ENCODE peak calls at places on chromosome 22, in nine cellular contexts. One of them, this sample, is unnamed.

GRCh38 chr22:27575348-27575747 is 226.2 kb downstream of the MN1 start:
- DNase-seq in endodermal cell: no peak
- DNase-seq in NCI-H2029: no peak
- DNase-seq in AG08395: no peak
- DNase-seq in BE2C: no peak
- DNase-seq in DMS 273 treated with DMSO at 0.1 percent for 48 hours: no peak
- DNase-seq in fibroblast of the aortic adventitia: no peak
- DNase-seq in NCI-H345: no peak
- DNase-seq in GM13977: no peak
- DNase-seq in this sample: no peak

GRCh38 chr22:36873614-36874308 is 13.0 kb downstream of the NCF4 start:
- DNase-seq in endodermal cell: peak
- DNase-seq in NCI-H2029: no peak
- DNase-seq in AG08395: peak
- DNase-seq in BE2C: peak
- DNase-seq in DMS 273 treated with DMSO at 0.1 percent for 48 hours: no peak
- DNase-seq in fibroblast of the aortic adventitia: peak
- DNase-seq in NCI-H345: no peak
- DNase-seq in GM13977: peak
- DNase-seq in this sample: no peak

GRCh38 chr22:31044262-31044861 is 36.8 kb upstream of the SMTN start:
- DNase-seq in endodermal cell: peak
- DNase-seq in NCI-H2029: no peak
- DNase-seq in AG08395: peak
- DNase-seq in BE2C: no peak
- DNase-seq in DMS 273 treated with DMSO at 0.1 percent for 48 hours: no peak
- DNase-seq in fibroblast of the aortic adventitia: peak
- DNase-seq in NCI-H345: no peak
- DNase-seq in GM13977: no peak
- DNase-seq in this sample: no peak

GRCh38 chr22:38203090-38203810 is 1.5 kb downstream of the MAFF start:
- DNase-seq in endodermal cell: peak
- DNase-seq in NCI-H2029: peak
- DNase-seq in AG08395: no peak
- DNase-seq in BE2C: no peak
- DNase-seq in DMS 273 treated with DMSO at 0.1 percent for 48 hours: no peak
- DNase-seq in fibroblast of the aortic adventitia: peak
- DNase-seq in NCI-H345: peak
- DNase-seq in GM13977: no peak
- DNase-seq in this sample: no peak

GRCh38 chr22:23034621-23035556 is 35.4 kb upstream of the GNAZ start:
- DNase-seq in endodermal cell: no peak
- DNase-seq in NCI-H2029: no peak
- DNase-seq in AG08395: no peak
- DNase-seq in BE2C: no peak
- DNase-seq in DMS 273 treated with DMSO at 0.1 percent for 48 hours: no peak
- DNase-seq in fibroblast of the aortic adventitia: no peak
- DNase-seq in NCI-H345: no peak
- DNase-seq in GM13977: no peak
- DNase-seq in this sample: no peak

GRCh38 chr22:18023509-18024275 is 669 bp downstream of the MICAL3 start:
- DNase-seq in endodermal cell: peak
- DNase-seq in NCI-H2029: peak
- DNase-seq in AG08395: peak
- DNase-seq in BE2C: peak
- DNase-seq in DMS 273 treated with DMSO at 0.1 percent for 48 hours: peak
- DNase-seq in fibroblast of the aortic adventitia: peak
- DNase-seq in NCI-H345: peak
- DNase-seq in GM13977: peak
- DNase-seq in this sample: no peak

GRCh38 chr22:49639956-49640355 is 187.7 kb downstream of the BRD1 start:
- DNase-seq in endodermal cell: no peak
- DNase-seq in NCI-H2029: no peak
- DNase-seq in AG08395: no peak
- DNase-seq in BE2C: no peak
- DNase-seq in DMS 273 treated with DMSO at 0.1 percent for 48 hours: no peak
- DNase-seq in fibroblast of the aortic adventitia: no peak
- DNase-seq in NCI-H345: no peak
- DNase-seq in GM13977: no peak
- DNase-seq in this sample: no peak

GRCh38 chr22:17786435-17787158 is 12.3 kb upstream of the BID start:
- DNase-seq in endodermal cell: peak
- DNase-seq in NCI-H2029: peak
- DNase-seq in AG08395: no peak
- DNase-seq in BE2C: peak
- DNase-seq in DMS 273 treated with DMSO at 0.1 percent for 48 hours: no peak
- DNase-seq in fibroblast of the aortic adventitia: peak
- DNase-seq in NCI-H345: peak
- DNase-seq in GM13977: no peak
- DNase-seq in this sample: no peak

GRCh38 chr22:19079691-19080090 is 42.5 kb downstream of the DGCR2 start:
- DNase-seq in endodermal cell: no peak
- DNase-seq in NCI-H2029: no peak
- DNase-seq in AG08395: no peak
- DNase-seq in BE2C: no peak
- DNase-seq in DMS 273 treated with DMSO at 0.1 percent for 48 hours: no peak
- DNase-seq in fibroblast of the aortic adventitia: no peak
- DNase-seq in NCI-H345: no peak
- DNase-seq in GM13977: no peak
- DNase-seq in this sample: no peak

GRCh38 chr22:40213478-40213877 is 35.8 kb downstream of the TNRC6B start:
- DNase-seq in endodermal cell: no peak
- DNase-seq in NCI-H2029: no peak
- DNase-seq in AG08395: no peak
- DNase-seq in BE2C: peak
- DNase-seq in DMS 273 treated with DMSO at 0.1 percent for 48 hours: no peak
- DNase-seq in fibroblast of the aortic adventitia: no peak
- DNase-seq in NCI-H345: peak
- DNase-seq in GM13977: no peak
- DNase-seq in this sample: no peak

GRCh38 chr22:17724678-17725464 is 49.4 kb downstream of the BID start:
- DNase-seq in endodermal cell: peak
- DNase-seq in NCI-H2029: no peak
- DNase-seq in AG08395: no peak
- DNase-seq in BE2C: peak
- DNase-seq in DMS 273 treated with DMSO at 0.1 percent for 48 hours: no peak
- DNase-seq in fibroblast of the aortic adventitia: no peak
- DNase-seq in NCI-H345: no peak
- DNase-seq in GM13977: no peak
- DNase-seq in this sample: no peak

GRCh38 chr22:19873960-19874306 is 19.3 kb upstream of the GNB1L start:
- DNase-seq in endodermal cell: peak
- DNase-seq in NCI-H2029: no peak
- DNase-seq in AG08395: no peak
- DNase-seq in BE2C: no peak
- DNase-seq in DMS 273 treated with DMSO at 0.1 percent for 48 hours: no peak
- DNase-seq in fibroblast of the aortic adventitia: no peak
- DNase-seq in NCI-H345: no peak
- DNase-seq in GM13977: no peak
- DNase-seq in this sample: no peak

GRCh38 chr22:35299217-35299716 is 427 bp upstream of the TOM1 start:
- DNase-seq in endodermal cell: no peak
- DNase-seq in NCI-H2029: no peak
- DNase-seq in AG08395: peak
- DNase-seq in BE2C: peak
- DNase-seq in DMS 273 treated with DMSO at 0.1 percent for 48 hours: no peak
- DNase-seq in fibroblast of the aortic adventitia: peak
- DNase-seq in NCI-H345: peak
- DNase-seq in GM13977: no peak
- DNase-seq in this sample: no peak

GRCh38 chr22:43207849-43208702 is 21.1 kb upstream of the TTLL12 start:
- DNase-seq in endodermal cell: no peak
- DNase-seq in NCI-H2029: no peak
- DNase-seq in AG08395: no peak
- DNase-seq in BE2C: no peak
- DNase-seq in DMS 273 treated with DMSO at 0.1 percent for 48 hours: no peak
- DNase-seq in fibroblast of the aortic adventitia: no peak
- DNase-seq in NCI-H345: no peak
- DNase-seq in GM13977: no peak
- DNase-seq in this sample: no peak

GRCh38 chr22:21837184-21837979 is 30.1 kb downstream of the MAPK1 start:
- DNase-seq in endodermal cell: no peak
- DNase-seq in NCI-H2029: no peak
- DNase-seq in AG08395: peak
- DNase-seq in BE2C: no peak
- DNase-seq in DMS 273 treated with DMSO at 0.1 percent for 48 hours: no peak
- DNase-seq in fibroblast of the aortic adventitia: peak
- DNase-seq in NCI-H345: no peak
- DNase-seq in GM13977: no peak
- DNase-seq in this sample: no peak

GRCh38 chr22:46521994-46522393 is 15.4 kb downstream of the CELSR1 start:
- DNase-seq in endodermal cell: no peak
- DNase-seq in NCI-H2029: no peak
- DNase-seq in AG08395: no peak
- DNase-seq in BE2C: no peak
- DNase-seq in DMS 273 treated with DMSO at 0.1 percent for 48 hours: no peak
- DNase-seq in fibroblast of the aortic adventitia: no peak
- DNase-seq in NCI-H345: no peak
- DNase-seq in GM13977: no peak
- DNase-seq in this sample: no peak

GRCh38 chr22:24543679-24544243 is 11.2 kb downstream of the GUCD1 start:
- DNase-seq in endodermal cell: no peak
- DNase-seq in NCI-H2029: no peak
- DNase-seq in AG08395: no peak
- DNase-seq in BE2C: no peak
- DNase-seq in DMS 273 treated with DMSO at 0.1 percent for 48 hours: no peak
- DNase-seq in fibroblast of the aortic adventitia: no peak
- DNase-seq in NCI-H345: no peak
- DNase-seq in GM13977: no peak
- DNase-seq in this sample: no peak

GRCh38 chr22:45280995-45281394 is 3.8 kb upstream of the UPK3A start:
- DNase-seq in endodermal cell: no peak
- DNase-seq in NCI-H2029: no peak
- DNase-seq in AG08395: no peak
- DNase-seq in BE2C: no peak
- DNase-seq in DMS 273 treated with DMSO at 0.1 percent for 48 hours: no peak
- DNase-seq in fibroblast of the aortic adventitia: no peak
- DNase-seq in NCI-H345: no peak
- DNase-seq in GM13977: no peak
- DNase-seq in this sample: no peak

GRCh38 chr22:45208993-45209838 is 31.5 kb downstream of the KIAA0930 start:
- DNase-seq in endodermal cell: peak
- DNase-seq in NCI-H2029: no peak
- DNase-seq in AG08395: peak
- DNase-seq in BE2C: peak
- DNase-seq in DMS 273 treated with DMSO at 0.1 percent for 48 hours: no peak
- DNase-seq in fibroblast of the aortic adventitia: peak
- DNase-seq in NCI-H345: no peak
- DNase-seq in GM13977: no peak
- DNase-seq in this sample: no peak

GRCh38 chr22:37331811-37332536 is 49.7 kb downstream of the CYTH4 start:
- DNase-seq in endodermal cell: no peak
- DNase-seq in NCI-H2029: no peak
- DNase-seq in AG08395: no peak
- DNase-seq in BE2C: no peak
- DNase-seq in DMS 273 treated with DMSO at 0.1 percent for 48 hours: no peak
- DNase-seq in fibroblast of the aortic adventitia: no peak
- DNase-seq in NCI-H345: no peak
- DNase-seq in GM13977: no peak
- DNase-seq in this sample: no peak

GRCh38 chr22:38240734-38241252 is 32.0 kb downstream of the TMEM184B start:
- DNase-seq in endodermal cell: peak
- DNase-seq in NCI-H2029: no peak
- DNase-seq in AG08395: peak
- DNase-seq in BE2C: no peak
- DNase-seq in DMS 273 treated with DMSO at 0.1 percent for 48 hours: no peak
- DNase-seq in fibroblast of the aortic adventitia: peak
- DNase-seq in NCI-H345: no peak
- DNase-seq in GM13977: no peak
- DNase-seq in this sample: no peak

This sample was measured in effector memory CD4-positive, alpha-beta T cell.